ENCODE peak calls at places on chromosomes 16 and 17, in six cellular contexts. F is fibroblast of lung, X is heart right ventricle, E is ascending aorta, L is left ventricle myocardium inferior, J is gastrocnemius medialis. M is an unnamed sample.

GRCh38 chr16:3945751-3946603 is 65.5 kb upstream of the CREBBP start:
- DNase-seq in F (peak), X (peak), E (no peak), L (no peak), J (no peak), M (no peak)

GRCh38 chr16:66357523-66357928 is 9.0 kb upstream of the CDH5 start:
- DNase-seq in F (peak), X (peak), E (no peak), L (no peak), J (no peak), M (no peak)

GRCh38 chr17:45824901-45825492 is 19.7 kb upstream of the SPPL2C start:
- DNase-seq in F (no peak), X (no peak), E (no peak), L (no peak), J (no peak), M (no peak)

GRCh38 chr17:13947499-13947898 is 121.8 kb upstream of the COX10 start:
- DNase-seq in F (peak), X (no peak), E (no peak), L (no peak), J (no peak), M (no peak)

GRCh38 chr16:76946879-76947278 is 244.1 kb upstream of the MON1B start:
- DNase-seq in F (peak), X (no peak), E (no peak), L (no peak), J (no peak), M (no peak)

GRCh38 chr16:89990799-89991198 is 28.5 kb downstream of the DBNDD1 start:
- DNase-seq in F (no peak), X (no peak), E (no peak), L (no peak), J (no peak), M (no peak)

GRCh38 chr17:17710728-17711541 is 29.7 kb downstream of the RAI1 start:
- DNase-seq in F (peak), X (no peak), E (peak), L (no peak), J (no peak), M (peak)

GRCh38 chr17:28049071-28049470 is 6.6 kb downstream of the NLK start:
- DNase-seq in F (no peak), X (no peak), E (no peak), L (no peak), J (no peak), M (no peak)

GRCh38 chr17:27525836-27526235 is 69.6 kb downstream of the KSR1 start:
- DNase-seq in F (no peak), X (no peak), E (no peak), L (no peak), J (no peak), M (no peak)

GRCh38 chr16:25893332-25893731 is 201.6 kb downstream of the HS3ST4 start:
- DNase-seq in F (no peak), X (no peak), E (no peak), L (no peak), J (no peak), M (no peak)

GRCh38 chr17:65554568-65555223 is 6.8 kb downstream of the AXIN2 start:
- DNase-seq in F (peak), X (peak), E (no peak), L (peak), J (peak), M (peak)

GRCh38 chr16:57000271-57001025 is 11.1 kb downstream of the NLRC5 start:
- DNase-seq in F (peak), X (peak), E (peak), L (peak), J (no peak), M (no peak)

GRCh38 chr16:67632415-67633172 is 12.3 kb upstream of the CARMIL2 start:
- DNase-seq in F (no peak), X (peak), E (no peak), L (peak), J (no peak), M (no peak)

GRCh38 chr16:75589301-75589700 is 23.1 kb downstream of the GABARAPL2 start:
- DNase-seq in F (peak), X (peak), E (no peak), L (peak), J (no peak), M (no peak)

GRCh38 chr17:17681744-17682292 is 560 bp downstream of the RAI1 start:
- DNase-seq in F (peak), X (peak), E (no peak), L (peak), J (no peak), M (peak)

GRCh38 chr17:49987681-49988441 is 7.2 kb downstream of the DLX3 start:
- DNase-seq in F (no peak), X (no peak), E (no peak), L (no peak), J (no peak), M (no peak)

GRCh38 chr16:89448656-89449055 is 41.7 kb downstream of the ANKRD11 start:
- DNase-seq in F (no peak), X (peak), E (no peak), L (peak), J (peak), M (peak)

GRCh38 chr16:87319997-87320491 is 2.9 kb upstream of the C16orf95 start:
- DNase-seq in F (no peak), X (no peak), E (no peak), L (no peak), J (no peak), M (no peak)

GRCh38 chr16:86038923-86039310 is 140.0 kb downstream of the IRF8 start:
- DNase-seq in F (no peak), X (no peak), E (no peak), L (no peak), J (no peak), M (peak)

GRCh38 chr17:59160203-59161025 is 4.9 kb downstream of the PRR11 start:
- DNase-seq in F (no peak), X (no peak), E (no peak), L (no peak), J (no peak), M (no peak)

GRCh38 chr16:19119564-19119963 is 5.8 kb downstream of the ITPRIPL2 start:
- DNase-seq in F (peak), X (no peak), E (no peak), L (no peak), J (no peak), M (no peak)

GRCh38 chr16:19115148-19116021 is 1.6 kb downstream of the ITPRIPL2 start:
- DNase-seq in F (no peak), X (peak), E (no peak), L (peak), J (no peak), M (peak)

GRCh38 chr16:19114359-19115147 is 789 bp downstream of the ITPRIPL2 start:
- DNase-seq in F (peak), X (peak), E (peak), L (peak), J (no peak), M (peak)

GRCh38 chr16:19116711-19117449 is 3.1 kb downstream of the ITPRIPL2 start:
- DNase-seq in F (peak), X (no peak), E (no peak), L (no peak), J (no peak), M (no peak)

DNA sequence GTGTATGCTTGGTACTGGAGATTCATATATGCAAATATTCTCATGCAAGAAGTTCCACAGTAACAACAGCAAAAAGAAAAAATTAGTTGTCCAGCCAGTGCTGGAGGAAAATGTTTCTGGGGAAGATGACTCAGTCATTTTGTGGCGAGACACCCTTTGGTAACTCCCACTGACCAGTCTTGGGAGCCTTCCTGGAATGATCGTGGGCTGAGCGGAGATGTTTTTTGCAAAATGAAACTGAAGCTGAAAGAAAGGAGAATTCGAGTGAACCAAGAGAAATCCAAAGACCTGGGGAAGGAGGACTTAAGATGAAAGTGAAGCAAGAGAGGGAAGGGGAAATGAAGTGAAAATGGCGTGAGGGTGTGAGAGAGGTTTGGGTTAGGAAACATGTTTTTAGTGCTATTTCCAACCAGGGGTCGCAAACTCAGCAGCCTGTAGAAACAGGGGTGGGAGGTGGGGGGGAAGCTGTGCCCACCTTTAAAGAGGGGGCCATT is 5.2 kb downstream of the ITPRIPL2 start:
- DNase-seq in F (peak), X (peak), E (no peak), L (no peak), J (no peak), M (no peak)
- H3K27ac ChIP-seq in F (peak), X (peak), E (peak), L (peak), J (peak), M (peak)

GRCh38 chr16:69717066-69717465 is 9.3 kb downstream of the NQO1 start:
- DNase-seq in F (no peak), X (no peak), E (no peak), L (no peak), J (no peak), M (no peak)
- H3K4me3 ChIP-seq in F (no peak), X (no peak), E (no peak), L (no peak), J (no peak), M (no peak)

DNA sequence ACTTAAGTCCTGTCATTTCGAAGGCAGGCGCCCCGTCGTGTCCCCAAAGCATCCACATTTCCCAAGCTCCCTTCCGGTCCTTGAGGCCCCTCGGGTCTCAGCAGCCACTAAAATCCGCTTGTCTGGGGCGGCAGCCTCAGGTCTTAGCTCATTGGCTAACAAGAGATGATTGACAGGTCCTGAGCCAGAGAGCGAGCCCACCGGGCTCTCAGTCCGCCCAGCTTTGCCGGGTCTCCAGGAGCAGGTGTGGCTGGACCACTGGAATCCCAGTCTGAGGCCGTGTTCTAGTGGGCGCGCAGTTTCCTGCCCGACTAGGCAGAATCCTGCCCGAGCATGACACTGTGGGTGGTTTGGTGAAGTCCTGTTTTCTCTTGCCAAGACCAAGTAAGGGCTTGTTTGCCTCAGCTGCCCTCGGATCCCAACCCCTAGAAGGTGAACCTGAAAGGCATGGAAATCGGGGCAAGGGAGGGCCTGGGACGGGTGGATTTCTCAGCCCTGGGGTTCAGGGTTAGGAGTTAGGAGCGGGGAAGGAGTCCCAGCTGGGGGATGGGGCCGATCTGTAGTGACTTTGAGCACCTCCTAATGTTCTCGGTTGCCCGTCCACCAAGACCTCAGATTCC is 42.8 kb downstream of the MRC2 start:
- DNase-seq in F (no peak), X (no peak), E (no peak), L (no peak), J (no peak), M (no peak)
- H3K27ac ChIP-seq in F (no peak), X (no peak), E (no peak), L (no peak), J (no peak), M (no peak)

DNA sequence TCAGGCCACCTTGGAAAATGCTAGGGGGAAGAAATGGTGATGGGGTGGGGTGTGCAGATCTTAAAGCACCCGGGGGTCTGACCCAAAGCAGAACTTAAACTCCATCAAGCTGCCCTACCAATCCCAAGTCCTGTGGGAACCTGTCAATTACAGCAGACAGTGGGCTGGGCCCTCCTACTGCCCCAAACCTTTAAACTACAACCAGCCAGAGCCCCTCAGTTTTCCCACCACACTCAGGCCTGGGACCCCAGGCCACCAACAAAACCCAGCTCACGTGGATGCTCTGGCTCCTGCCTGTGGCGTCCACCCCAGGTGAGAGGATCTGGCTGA is 2.7 kb downstream of the MYO18A start:
- DNase-seq in F (no peak), X (no peak), E (no peak), L (no peak), J (no peak), M (no peak)
- H3K4me3 ChIP-seq in F (no peak), X (peak), E (no peak), L (peak), J (no peak), M (peak)

DNA sequence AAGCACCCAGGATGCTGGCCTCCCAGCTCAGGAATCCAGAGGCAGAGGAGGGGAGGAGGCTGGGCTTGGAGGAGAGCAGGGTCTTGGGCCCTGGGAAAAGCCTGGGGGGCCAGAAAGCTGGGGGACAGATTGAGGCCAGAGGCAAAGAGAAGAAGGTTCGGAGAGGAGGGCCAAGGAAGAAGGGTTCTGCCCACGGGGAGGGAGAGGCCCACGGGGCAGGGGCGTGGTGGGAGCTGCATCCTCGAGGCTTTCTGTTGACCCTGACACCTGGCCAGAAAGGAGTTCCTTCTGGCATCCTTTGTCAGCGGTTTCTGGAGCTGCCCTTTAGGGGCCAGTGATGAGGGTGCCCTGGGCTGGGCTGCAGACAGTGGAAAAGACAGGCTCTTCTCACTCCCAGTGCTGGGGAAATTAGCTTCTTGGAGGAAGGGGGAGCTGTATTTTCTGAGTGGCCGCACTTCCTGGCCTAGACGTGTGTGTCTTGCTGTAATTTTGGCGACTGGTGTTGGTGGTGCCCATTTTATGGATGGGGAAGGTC is 308.7 kb downstream of the SEC14L1 start:
- DNase-seq in F (no peak), X (no peak), E (no peak), L (no peak), J (no peak), M (peak)
- H3K27ac ChIP-seq in F (peak), X (peak), E (peak), L (peak), J (peak), M (no peak)